ENCODE peak calls at places on chromosomes 5 and 9, in eight cellular contexts. C is brain microvascular endothelial cell, X is MCF 10A, E is astrocyte of the cerebellum, Q is bronchial epithelial cell, H is tibial nerve, G is psoas muscle, W is PC-9. Y is an unnamed sample.

GRCh38 chr5:180090769-180091546 is 19.4 kb upstream of the RNF130 start:
- DNase-seq in C (peak), X (peak), E (no peak), Q (peak), H (no peak), G (no peak), W (no peak), Y (peak)

GRCh38 chr5:153402550-153402949 is 87.9 kb upstream of the GRIA1 start:
- DNase-seq in C (no peak), X (peak), E (peak), Q (no peak), H (no peak), G (no peak), W (no peak), Y (peak)

GRCh38 chr9:91486699-91487497 is 63.3 kb upstream of the NFIL3 start:
- DNase-seq in C (peak), X (no peak), E (no peak), Q (no peak), H (no peak), G (no peak), W (no peak), Y (peak)

GRCh38 chr5:43042626-43043399 is 2.7 kb upstream of the ANXA2R start:
- DNase-seq in C (peak), X (peak), E (no peak), Q (peak), H (peak), G (peak), W (peak), Y (peak)

GRCh38 chr9:137127301-137128157 is 11.4 kb upstream of the GRIN1 start:
- DNase-seq in C (no peak), X (no peak), E (no peak), Q (peak), H (no peak), G (no peak), W (no peak), Y (no peak)

GRCh38 chr9:99288830-99289229 is 66.7 kb downstream of the SEC61B start:
- DNase-seq in C (no peak), X (no peak), E (no peak), Q (no peak), H (no peak), G (no peak), W (no peak), Y (no peak)

GRCh38 chr5:127313847-127314473 is 23.4 kb downstream of the MEGF10 start:
- DNase-seq in C (peak), X (peak), E (no peak), Q (peak), H (peak), G (peak), W (no peak), Y (peak)

GRCh38 chr5:124126504-124127240 is 614.7 kb downstream of the CSNK1G3 start:
- DNase-seq in C (no peak), X (no peak), E (no peak), Q (no peak), H (no peak), G (no peak), W (no peak), Y (no peak)

GRCh38 chr9:123718188-123718587 is 211.7 kb downstream of the DENND1A start:
- DNase-seq in C (no peak), X (no peak), E (no peak), Q (no peak), H (no peak), G (no peak), W (no peak), Y (no peak)

GRCh38 chr9:137463194-137463930 is 4.2 kb upstream of the NSMF start:
- DNase-seq in C (no peak), X (no peak), E (no peak), Q (no peak), H (no peak), G (peak), W (no peak), Y (no peak)

GRCh38 chr5:1484416-1485319 is 39.1 kb downstream of the LPCAT1 start:
- DNase-seq in C (no peak), X (no peak), E (no peak), Q (no peak), H (no peak), G (no peak), W (no peak), Y (no peak)

GRCh38 chr5:139402561-139403158 is 1.2 kb downstream of the SPATA24 start:
- DNase-seq in C (no peak), X (peak), E (no peak), Q (no peak), H (no peak), G (no peak), W (no peak), Y (no peak)

GRCh38 chr5:106959447-106959846 is 711.3 kb downstream of the EFNA5 start:
- DNase-seq in C (no peak), X (peak), E (peak), Q (peak), H (no peak), G (no peak), W (peak), Y (no peak)

GRCh38 chr5:171630047-171630669 is 155.5 kb upstream of the SMIM23 start:
- DNase-seq in C (peak), X (no peak), E (no peak), Q (peak), H (peak), G (peak), W (no peak), Y (peak)

GRCh38 chr9:137691648-137692357 is 73.0 kb downstream of the EHMT1 start:
- DNase-seq in C (no peak), X (no peak), E (no peak), Q (no peak), H (no peak), G (no peak), W (no peak), Y (no peak)

GRCh38 chr5:111583761-111584203 is 71.4 kb upstream of the STARD4 start:
- DNase-seq in C (no peak), X (no peak), E (no peak), Q (no peak), H (no peak), G (no peak), W (no peak), Y (peak)

GRCh38 chr5:17187401-17187800 is 30.0 kb upstream of the BASP1 start:
- DNase-seq in C (peak), X (peak), E (no peak), Q (peak), H (no peak), G (no peak), W (no peak), Y (peak)

GRCh38 chr9:133346021-133346713 is 1.8 kb downstream of the MED22 start:
- DNase-seq in C (no peak), X (no peak), E (no peak), Q (no peak), H (no peak), G (no peak), W (no peak), Y (no peak)

GRCh38 chr5:172093559-172093958 is 87.1 kb upstream of the FBXW11 start:
- DNase-seq in C (no peak), X (no peak), E (no peak), Q (no peak), H (no peak), G (no peak), W (no peak), Y (no peak)

GRCh38 chr5:156367602-156368001 is 40.6 kb downstream of the SGCD start:
- DNase-seq in C (no peak), X (peak), E (no peak), Q (no peak), H (no peak), G (peak), W (no peak), Y (peak)

GRCh38 chr9:105067895-105068580 is 140.1 kb upstream of the ABCA1 start:
- DNase-seq in C (peak), X (no peak), E (no peak), Q (peak), H (no peak), G (no peak), W (peak), Y (peak)

GRCh38 chr5:74866653-74867162 is 521 bp upstream of the FAM169A start:
- DNase-seq in C (no peak), X (no peak), E (no peak), Q (no peak), H (no peak), G (no peak), W (no peak), Y (no peak)

GRCh38 chr5:180297587-180298282 is 5.9 kb upstream of the MAPK9 start:
- DNase-seq in C (no peak), X (peak), E (no peak), Q (no peak), H (no peak), G (no peak), W (no peak), Y (no peak)

GRCh38 chr9:117204971-117205370 is 209.9 kb downstream of the ASTN2 start:
- DNase-seq in C (no peak), X (no peak), E (no peak), Q (no peak), H (no peak), G (no peak), W (no peak), Y (no peak)

GRCh38 chr9:3848445-3849114 is 322.8 kb upstream of the RFX3 start:
- DNase-seq in C (no peak), X (peak), E (no peak), Q (peak), H (no peak), G (no peak), W (no peak), Y (peak)

GRCh38 chr5:72232838-72233237 is 87.2 kb downstream of the MRPS27 start:
- DNase-seq in C (no peak), X (no peak), E (no peak), Q (no peak), H (no peak), G (no peak), W (no peak), Y (no peak)

GRCh38 chr5:14011089-14012004 is 66.9 kb upstream of the DNAH5 start:
- DNase-seq in C (peak), X (peak), E (peak), Q (peak), H (peak), G (peak), W (peak), Y (peak)

GRCh38 chr5:16540421-16540820 is 74.8 kb upstream of the ZNF622 start:
- DNase-seq in C (peak), X (peak), E (peak), Q (peak), H (no peak), G (no peak), W (no peak), Y (peak)

GRCh38 chr5:170293273-170293672 is 4.3 kb downstream of the LCP2 start:
- DNase-seq in C (no peak), X (no peak), E (no peak), Q (no peak), H (no peak), G (no peak), W (no peak), Y (no peak)

DNA sequence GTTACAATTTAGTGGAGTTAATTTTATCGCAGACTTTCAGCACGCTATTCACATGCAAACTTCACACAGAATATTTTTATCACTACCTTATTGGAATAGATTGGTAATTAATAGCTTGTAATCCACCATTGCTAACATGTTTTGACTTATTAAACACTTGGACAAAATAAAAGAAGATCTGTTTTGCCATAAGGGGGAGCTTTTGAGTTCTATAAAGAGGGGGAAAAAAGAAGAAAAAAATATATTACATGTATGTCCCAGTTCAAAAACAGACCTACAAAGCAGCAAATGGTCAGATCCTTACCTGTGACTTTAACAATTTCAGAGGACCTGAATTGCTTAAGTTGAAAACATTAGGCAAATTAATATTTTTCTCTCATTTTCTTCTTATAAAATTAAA is 1.2 kb upstream of the PAPPA start:
- DNase-seq in C (no peak), X (peak), E (no peak), Q (peak), H (no peak), G (no peak), W (no peak), Y (peak)
- TF ChIP-seq CTCF in C (peak), X (peak), E (no peak), Q (peak), H (peak), G (peak), W (peak), Y (peak)

DNA sequence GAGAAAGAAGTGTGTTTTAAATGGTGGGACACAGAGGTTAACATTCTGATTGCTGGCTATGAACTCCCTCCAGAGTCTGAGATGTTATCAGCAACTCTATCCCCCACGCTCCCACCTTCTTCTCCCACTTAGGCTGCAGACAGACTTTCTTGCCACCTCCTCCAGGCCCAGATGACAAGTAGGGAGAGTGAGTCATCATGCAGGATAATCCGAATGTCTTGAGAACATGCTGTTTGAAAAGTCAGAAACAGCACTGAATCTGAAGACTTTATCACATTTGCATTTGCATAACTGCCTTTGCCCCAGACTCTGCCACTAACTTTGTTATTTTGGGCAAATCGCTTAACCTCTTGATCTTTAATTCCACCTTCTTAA is 139.8 kb downstream of the ESM1 start:
- DNase-seq in C (peak), X (peak), E (no peak), Q (peak), H (no peak), G (no peak), W (no peak), Y (peak)
- TF ChIP-seq CTCF in C (no peak), X (no peak), E (no peak), Q (no peak), H (no peak), G (no peak), W (no peak), Y (no peak)

GRCh38 chr9:129835128-129835859 is at the start of the genes C9orf78 and USP20:
- DNase-seq in C (peak), X (peak), E (peak), Q (peak), H (peak), G (peak), W (peak), Y (peak)
- TF ChIP-seq CTCF in C (no peak), X (no peak), E (no peak), Q (no peak), H (peak), G (no peak), W (no peak), Y (no peak)

GRCh38 chr9:89171693-89172092 is 6.9 kb downstream of the SHC3 start:
- DNase-seq in C (no peak), X (peak), E (no peak), Q (peak), H (no peak), G (no peak), W (no peak), Y (no peak)
- TF ChIP-seq CTCF in C (peak), X (peak), E (no peak), Q (peak), H (no peak), G (no peak), W (no peak), Y (no peak)

DNA sequence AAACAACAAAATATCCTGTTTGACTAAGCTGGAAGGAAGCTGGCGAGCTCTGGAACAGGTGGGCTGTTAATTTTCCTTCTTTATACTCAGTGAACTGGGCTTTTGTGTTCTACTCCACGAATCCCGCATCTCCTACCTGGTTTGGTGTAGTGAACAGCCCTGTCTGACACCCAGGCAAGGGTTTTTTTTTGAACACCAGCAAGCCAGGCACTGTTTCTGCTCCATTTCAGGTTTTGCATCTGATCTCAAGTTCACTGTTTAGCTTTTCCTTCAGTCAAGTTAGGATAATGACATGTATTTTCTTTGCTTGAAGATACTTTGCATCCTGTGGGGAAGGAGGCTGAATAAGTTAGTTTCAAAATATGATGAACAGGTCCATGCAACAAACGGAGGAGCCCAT is 204.5 kb downstream of the SEMA6A start:
- DNase-seq in C (no peak), X (no peak), E (no peak), Q (no peak), H (no peak), G (no peak), W (no peak), Y (no peak)
- TF ChIP-seq CTCF in C (no peak), X (no peak), E (no peak), Q (no peak), H (no peak), G (no peak), W (no peak), Y (no peak)

GRCh38 chr9:23698161-23698560 is 127.9 kb downstream of the ELAVL2 start:
- DNase-seq in C (no peak), X (no peak), E (no peak), Q (no peak), H (no peak), G (no peak), W (no peak), Y (no peak)

GRCh38 chr9:23695572-23695971 is 130.5 kb downstream of the ELAVL2 start:
- DNase-seq in C (no peak), X (no peak), E (no peak), Q (peak), H (no peak), G (no peak), W (no peak), Y (no peak)

DNA sequence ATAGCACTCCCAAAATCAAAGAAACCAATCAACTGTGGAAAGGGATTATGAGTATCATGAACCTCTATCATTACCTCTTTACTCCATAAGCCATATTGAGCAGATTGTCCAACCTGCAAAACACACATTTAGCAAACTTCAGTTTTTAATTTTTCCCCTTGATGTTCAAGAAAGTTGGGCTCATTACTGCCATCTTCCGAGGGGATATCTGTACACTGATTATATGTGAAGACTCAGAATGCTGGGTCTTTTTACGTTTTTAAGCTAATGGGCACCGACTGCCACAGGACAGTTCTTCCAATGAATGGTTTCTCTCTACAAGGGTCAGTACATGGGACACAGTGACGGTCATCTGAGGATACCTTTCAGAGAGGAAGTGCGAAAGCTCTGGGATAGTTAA is 132.7 kb downstream of the ELAVL2 start:
- DNase-seq in C (no peak), X (no peak), E (no peak), Q (no peak), H (no peak), G (no peak), W (no peak), Y (no peak)
- TF ChIP-seq CTCF in C (no peak), X (no peak), E (no peak), Q (no peak), H (no peak), G (no peak), W (no peak), Y (no peak)

Y was measured in foreskin fibroblast.